ENCODE peak calls at places on chromosome 15, in five cellular contexts. M is IMR-90, B is neuronal stem cell, N is mesendoderm, R is H1. D is an unnamed sample.

GRCh38 chr15:32802296-32802936 is 84.6 kb downstream of the GREM1 start:
- DNase-seq in M (peak), B (no peak), N (no peak), R (no peak), D (peak)

GRCh38 chr15:74768771-74769342 is 13.0 kb upstream of the CSK start:
- DNase-seq in M (peak), B (no peak), N (peak), R (peak), D (peak)

GRCh38 chr15:64775551-64776401 is at the start of gene RBPMS2:
- DNase-seq in M (peak), B (no peak), N (peak), R (peak), D (peak)

GRCh38 chr15:63601727-63602185 is 4.6 kb downstream of the FBXL22 start:
- DNase-seq in M (no peak), B (no peak), N (no peak), R (no peak), D (no peak)

GRCh38 chr15:55267401-55268053 is 22.1 kb downstream of the RAB27A start:
- DNase-seq in M (peak), B (no peak), N (no peak), R (no peak), D (peak)

GRCh38 chr15:70580958-70581357 is 182.4 kb downstream of the UACA start:
- DNase-seq in M (no peak), B (no peak), N (no peak), R (no peak), D (no peak)

GRCh38 chr15:48718646-48719045 is 73.1 kb upstream of the FBN1 start:
- DNase-seq in M (peak), B (no peak), N (no peak), R (no peak), D (peak)

GRCh38 chr15:88982304-88982945 is 69.2 kb upstream of the MFGE8 start:
- DNase-seq in M (peak), B (no peak), N (peak), R (no peak), D (peak)

GRCh38 chr15:40873625-40874561 is at the start of gene RHOV:
- DNase-seq in M (peak), B (peak), N (peak), R (peak), D (peak)

GRCh38 chr15:63332367-63333078 is 49.1 kb downstream of the CA12 start:
- DNase-seq in M (peak), B (no peak), N (no peak), R (no peak), D (peak)

GRCh38 chr15:35545316-35545824 is 595 bp downstream of the DPH6 start:
- DNase-seq in M (peak), B (no peak), N (no peak), R (no peak), D (no peak)

GRCh38 chr15:66629817-66630576 is 64.2 kb upstream of the LCTL start:
- DNase-seq in M (no peak), B (no peak), N (no peak), R (no peak), D (no peak)

GRCh38 chr15:80972276-80972675 is 17.3 kb downstream of the MESD start:
- DNase-seq in M (no peak), B (no peak), N (no peak), R (no peak), D (no peak)

GRCh38 chr15:72365844-72366243 is 10.0 kb downstream of the HEXA start:
- DNase-seq in M (no peak), B (no peak), N (no peak), R (no peak), D (no peak)

GRCh38 chr15:94387854-94388441 is 156.6 kb downstream of the MCTP2 start:
- DNase-seq in M (no peak), B (no peak), N (peak), R (no peak), D (peak)

GRCh38 chr15:60611592-60612346 is 132.8 kb upstream of the ICE2 start:
- DNase-seq in M (no peak), B (no peak), N (no peak), R (no peak), D (no peak)

GRCh38 chr15:65956307-65956706 is 87.0 kb downstream of the RAB11A start:
- DNase-seq in M (no peak), B (no peak), N (no peak), R (no peak), D (no peak)

GRCh38 chr15:92118162-92118935 is 264.8 kb downstream of the SLCO3A1 start:
- DNase-seq in M (peak), B (no peak), N (peak), R (no peak), D (no peak)

GRCh38 chr15:90001683-90002427 is 731 bp downstream of the ZNF710 start:
- DNase-seq in M (peak), B (peak), N (peak), R (peak), D (peak)

GRCh38 chr15:89999676-90000174 is 1.4 kb upstream of the ZNF710 start:
- DNase-seq in M (peak), B (peak), N (peak), R (no peak), D (peak)

GRCh38 chr15:89998923-89999675 is 2.0 kb upstream of the ZNF710 start:
- DNase-seq in M (no peak), B (no peak), N (no peak), R (no peak), D (peak)

GRCh38 chr15:90001062-90001682 is at the start of gene ZNF710:
- DNase-seq in M (peak), B (peak), N (peak), R (peak), D (peak)

GRCh38 chr15:90000175-90000923 is 775 bp upstream of the ZNF710 start:
- DNase-seq in M (peak), B (peak), N (peak), R (peak), D (peak)
- H3K4ac ChIP-seq in M (peak), B (peak), N (peak), R (no peak), D (peak)

GRCh38 chr15:44188810-44189209 is 6.3 kb downstream of the FRMD5 start:
- DNase-seq in M (no peak), B (no peak), N (no peak), R (no peak), D (no peak)

GRCh38 chr15:44181410-44181809 is 13.7 kb downstream of the FRMD5 start:
- DNase-seq in M (no peak), B (no peak), N (no peak), R (no peak), D (no peak)

GRCh38 chr15:44183363-44183762 is 11.7 kb downstream of the FRMD5 start:
- DNase-seq in M (no peak), B (no peak), N (no peak), R (no peak), D (no peak)

DNA sequence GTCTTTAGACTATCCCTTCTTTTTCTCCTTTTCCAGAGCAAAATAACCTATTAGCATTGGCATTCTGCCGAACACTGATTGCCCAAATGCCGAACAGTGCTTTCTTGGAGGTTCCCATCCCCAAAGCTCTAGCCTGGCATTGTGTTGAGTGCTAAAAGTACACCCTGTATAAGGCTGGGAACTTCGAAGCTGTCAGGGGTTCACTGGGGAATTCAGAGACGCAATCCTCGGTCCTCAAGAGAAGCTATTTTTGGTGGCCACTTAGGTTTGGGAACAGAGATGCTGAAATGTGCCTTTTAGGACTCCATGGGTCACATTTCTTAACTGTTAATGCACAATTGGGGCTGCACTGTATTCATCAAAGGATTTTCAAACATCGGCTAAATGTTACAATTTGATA is 8.3 kb downstream of the FRMD5 start:
- DNase-seq in M (no peak), B (no peak), N (no peak), R (no peak), D (no peak)
- H3K4ac ChIP-seq in M (no peak), B (no peak), N (no peak), R (no peak), D (no peak)

DNA sequence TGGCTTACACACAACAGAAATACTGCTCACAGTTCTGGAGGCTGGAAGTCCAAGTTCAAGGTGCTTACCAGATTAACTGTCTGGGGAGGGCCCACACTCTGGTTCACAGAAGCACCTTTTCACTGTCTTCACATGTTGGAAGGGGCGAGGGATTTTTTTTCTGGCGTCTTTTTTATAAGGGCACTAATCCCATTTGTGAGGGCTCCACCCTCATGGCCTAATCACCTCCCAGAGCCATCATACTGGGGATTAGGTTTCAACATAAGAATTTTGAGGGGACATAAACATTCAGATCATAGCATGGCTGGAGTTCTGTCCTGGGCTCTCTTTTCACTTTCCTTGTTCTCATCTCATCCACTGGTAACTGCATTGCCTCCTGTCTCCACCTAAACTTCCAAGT is 63.5 kb downstream of the IGF1R start:
- DNase-seq in M (no peak), B (no peak), N (no peak), R (no peak), D (no peak)
- H3K4ac ChIP-seq in M (no peak), B (no peak), N (no peak), R (no peak), D (no peak)

GRCh38 chr15:78450285-78450858 is 12.4 kb downstream of the IREB2 start:
- DNase-seq in M (no peak), B (no peak), N (no peak), R (no peak), D (no peak)

GRCh38 chr15:78449220-78449999 is 11.4 kb downstream of the IREB2 start:
- DNase-seq in M (no peak), B (no peak), N (no peak), R (no peak), D (peak)

GRCh38 chr15:78445875-78446274 is 7.9 kb downstream of the IREB2 start:
- DNase-seq in M (no peak), B (no peak), N (no peak), R (no peak), D (no peak)

GRCh38 chr15:78446551-78446950 is 8.5 kb downstream of the IREB2 start:
- DNase-seq in M (no peak), B (no peak), N (no peak), R (no peak), D (no peak)

DNA sequence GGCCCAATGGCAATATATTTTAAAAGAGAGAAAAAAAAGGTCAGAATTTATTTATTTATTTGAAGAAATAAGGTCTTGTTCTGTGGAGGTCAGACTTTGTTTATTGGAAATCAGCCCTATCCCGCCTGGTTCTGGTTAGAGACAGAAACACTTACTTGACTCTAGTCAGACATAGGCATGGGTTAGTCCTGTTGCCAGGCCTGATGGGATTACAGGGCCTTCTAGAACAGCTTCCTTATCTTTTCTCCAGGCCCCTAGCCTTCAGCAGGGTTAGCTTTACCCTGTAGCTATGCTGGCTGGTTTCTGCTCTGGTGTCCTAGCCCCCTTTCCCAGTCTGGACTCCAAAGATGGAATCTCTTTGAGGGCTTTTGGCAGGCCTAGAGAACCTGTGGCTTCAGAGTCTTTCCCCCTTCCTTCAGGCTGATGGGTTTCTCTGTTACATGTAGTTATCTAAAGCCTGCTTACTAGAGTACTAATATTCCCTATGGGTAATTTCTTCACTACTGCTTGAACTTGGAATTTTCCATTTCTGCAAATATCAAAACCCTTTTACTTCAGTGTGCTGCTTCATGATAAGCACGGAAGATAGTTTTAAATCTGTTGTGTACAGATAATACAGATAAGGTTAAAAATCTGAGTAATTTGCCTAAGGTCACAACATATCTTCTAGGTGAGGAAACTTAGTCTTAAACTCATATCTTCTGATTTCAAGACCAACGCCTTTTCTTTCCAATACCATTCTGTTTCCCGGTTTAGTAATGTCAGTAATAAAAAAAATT is 10.6 kb downstream of the IREB2 start:
- DNase-seq in M (peak), B (no peak), N (peak), R (no peak), D (peak)
- H3K4ac ChIP-seq in M (no peak), B (no peak), N (no peak), R (no peak), D (no peak)

D was measured in mesenchymal stem cell.